ENCODE peak calls at places on chromosomes 4 and X, in seven cellular contexts. U is HT1080; M is HT-29; D is GM04504; V is stimulated activated CD8-positive, alpha-beta memory T cell treated with anti-CD3 and anti-CD28 coated beads, Interleukin-4, amount 100 ng/mL, for 24 hours; H is GM23248; Z is activated CD4-positive, alpha-beta T cell treated with anti-CD3 and anti-CD28 coated beads for 36 hours. I is an unnamed sample.

GRCh38 chr4:155143512-155143911 is 64.9 kb upstream of the NPY2R start:
- DNase-seq in D (no peak), M (no peak), U (no peak), V (no peak), Z (no peak), H (no peak), I (no peak)

GRCh38 chr4:170336238-170336775 is 246.6 kb upstream of the AADAT start:
- DNase-seq in D (no peak), M (no peak), V (no peak), Z (no peak), U (no peak), H (no peak), I (no peak)

GRCh38 chr4:147617841-147618421 is 734 bp downstream of the TMEM184C start:
- DNase-seq in U (no peak), M (peak; percentile 26), D (no peak), Z (no peak), V (no peak), H (no peak), I (no peak)

GRCh38 chr4:132384709-132385108 is 764.4 kb upstream of the PCDH10 start:
- DNase-seq in U (no peak), D (no peak), M (no peak), H (no peak), V (no peak), Z (no peak), I (no peak)

GRCh38 chr4:6360385-6360784 is 90.7 kb downstream of the WFS1 start:
- DNase-seq in H (peak; percentile 15), D (no peak), Z (no peak), M (no peak), U (peak; percentile 44), V (no peak), I (no peak)

GRCh38 chr4:1553365-1553764 is 130.7 kb downstream of the FAM53A start:
- DNase-seq in M (no peak), Z (no peak), H (no peak), U (no peak), D (no peak), V (no peak), I (no peak)

GRCh38 chr4:118968006-118968405 is 79.4 kb downstream of the SYNPO2 start:
- DNase-seq in M (peak; percentile 58), Z (peak; percentile 8), H (peak; percentile 75), U (peak; percentile 85), D (peak; percentile 71), V (no peak), I (no peak)

GRCh38 chr4:8239226-8239625 is 30.3 kb upstream of the HTRA3 start:
- DNase-seq in D (no peak), V (no peak), H (no peak), U (no peak), Z (no peak), M (no peak), I (no peak)

GRCh38 chr4:168832746-168833575 is 177.1 kb downstream of the CBR4 start:
- DNase-seq in V (no peak), H (peak; percentile 71), D (no peak), M (no peak), U (peak; percentile 37), Z (peak; percentile 10), I (no peak)

GRCh38 chr4:35559559-35560365 is 684.6 kb downstream of the ARAP2 start:
- DNase-seq in H (no peak), M (no peak), U (no peak), D (no peak), V (no peak), Z (no peak), I (no peak)

GRCh38 chrX:139815771-139816170 is 107.8 kb upstream of the MCF2 start:
- DNase-seq in Z (no peak), H (peak; percentile 5), D (peak; percentile 1), V (no peak), M (no peak), U (no peak), I (no peak)

GRCh38 chr4:102637391-102637790 is 123.4 kb downstream of the MANBA start:
- DNase-seq in Z (no peak), M (no peak), H (no peak), V (no peak), D (no peak), U (no peak), I (no peak)

GRCh38 chrX:67636532-67636931 is 92.7 kb downstream of the AR start:
- DNase-seq in U (peak; percentile 8), V (no peak), M (no peak), Z (no peak), H (peak; percentile 22), D (no peak), I (no peak)

I was measured in NCI-H1105.